ENCODE peak calls at places on chromosomes 11 and 22, in seven cellular contexts. Q is kidney epithelial cell, N is A549, Z is coronary artery, Y is pancreas, E is GM13977, I is WTC11. L is an unnamed sample.

GRCh38 chr11:12944889-12945288 is 64.2 kb upstream of the RASSF10 start:
- DNase-seq in Z (no peak), Y (no peak), I (no peak), E (no peak), Q (no peak), N (no peak), L (no peak)

GRCh38 chr22:41598081-41598480 is 8.4 kb upstream of the PMM1 start:
- DNase-seq in E (no peak), Q (no peak), Z (no peak), Y (no peak), N (no peak), I (no peak), L (no peak)

GRCh38 chr22:17213976-17214375 is 5.3 kb downstream of the ADA2 start:
- DNase-seq in Z (no peak), Q (no peak), N (peak; percentile 24), Y (peak; percentile 86), E (peak; percentile 39), I (peak; percentile 72), L (no peak)

GRCh38 chr11:65903068-65903481 is 2.9 kb upstream of the FOSL1 start:
- DNase-seq in Z (no peak), Y (no peak), E (no peak), I (no peak), N (peak; percentile 90), Q (no peak), L (no peak)

GRCh38 chr22:37163618-37164534 is 14.2 kb upstream of the IL2RB start:
- DNase-seq in N (no peak), Z (no peak), Q (no peak), Y (no peak), E (peak; percentile 78), I (no peak), L (no peak)

GRCh38 chr22:48262596-48263430 is 1500.4 kb downstream of the TBC1D22A start:
- DNase-seq in I (no peak), E (no peak), N (no peak), Y (no peak), Q (no peak), Z (no peak), L (no peak)

GRCh38 chr11:115848080-115848479 is 343.9 kb upstream of the CADM1 start:
- DNase-seq in Y (no peak), I (no peak), E (no peak), N (no peak), Q (no peak), Z (no peak), L (no peak)

GRCh38 chr11:33376331-33377099 is 119.3 kb downstream of the HIPK3 start:
- DNase-seq in E (peak; percentile 55), Z (no peak), Q (no peak), N (no peak), Y (peak; percentile 22), I (peak; percentile 59), L (no peak)

GRCh38 chr11:35114901-35115687 is 23.9 kb upstream of the CD44 start:
- DNase-seq in Q (no peak), Y (no peak), Z (no peak), E (no peak), I (no peak), N (no peak), L (peak; percentile 26)

GRCh38 chr22:30816413-30816812 is 121.7 kb downstream of the OSBP2 start:
- DNase-seq in E (no peak), Q (no peak), I (no peak), Z (no peak), N (no peak), Y (no peak), L (no peak)
- TF ChIP-seq CTCF in E (no peak), Q (peak; percentile 2), I (no peak), Z (no peak), N (no peak), Y (no peak), L (no peak)

DNA sequence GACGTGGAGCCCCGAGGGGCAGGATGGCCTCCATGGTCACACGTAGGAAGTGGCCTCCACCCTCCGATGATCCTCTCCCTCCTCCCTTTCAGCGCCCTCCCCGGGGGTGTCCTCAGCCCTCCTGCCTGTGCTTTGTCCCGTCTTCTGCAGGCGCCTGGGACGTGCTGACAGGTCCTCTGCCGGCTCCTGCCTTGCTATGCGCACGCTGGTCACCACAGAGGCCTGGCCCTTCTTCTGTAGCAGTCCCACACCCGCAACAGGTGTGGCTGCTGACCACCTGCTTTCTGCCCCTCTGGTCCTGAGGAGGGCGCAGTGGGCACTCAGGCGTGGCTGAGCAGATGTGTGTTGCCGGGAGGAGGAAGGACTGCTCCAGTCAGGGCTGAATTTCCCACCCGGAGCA is 27.7 kb upstream of the PPP6R3 start:
- DNase-seq in Y (no peak), E (no peak), Q (no peak), Z (no peak), I (no peak), N (no peak), L (no peak)
- TF ChIP-seq CTCF in Y (no peak), E (no peak), Q (no peak), Z (no peak), I (no peak), N (no peak), L (no peak)

DNA sequence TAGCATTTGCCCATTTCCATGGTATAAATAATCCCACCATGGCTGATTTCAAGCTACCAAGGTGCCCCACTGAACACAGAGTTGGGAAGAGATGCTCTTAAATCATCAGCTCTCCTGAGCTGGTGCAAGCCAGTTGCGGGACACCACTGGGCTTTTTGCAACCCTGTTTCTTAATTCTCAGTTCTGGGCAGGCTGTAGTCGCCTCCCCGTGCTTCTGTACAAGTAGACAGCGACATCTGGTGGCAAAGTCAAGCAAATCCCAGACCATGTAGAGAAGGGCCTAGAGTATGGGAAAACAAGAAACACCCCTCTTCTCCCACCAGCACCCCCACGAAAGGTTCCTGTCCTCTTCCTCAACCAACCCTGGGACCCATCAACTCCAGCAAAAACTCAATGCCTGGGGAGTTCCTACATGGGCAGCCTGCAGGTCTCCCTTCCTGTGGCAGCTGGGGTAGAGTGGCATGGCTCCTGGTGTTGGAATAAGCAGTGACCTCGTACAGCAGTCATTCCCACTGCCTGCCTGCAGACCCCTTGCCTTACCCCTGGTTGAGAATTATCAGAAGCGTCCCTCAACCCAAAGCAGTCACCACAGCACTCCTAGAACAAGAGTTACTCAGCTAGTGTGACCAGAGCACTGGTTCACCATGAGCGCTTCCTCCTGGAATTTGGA is 68.4 kb downstream of the IGLL5 start:
- DNase-seq in N (peak; percentile 59), Y (peak; percentile 62), E (no peak), I (peak; percentile 72), Z (peak; percentile 24), Q (peak; percentile 2), L (peak; percentile 45)
- TF ChIP-seq CTCF in N (peak; percentile 67), Y (peak; percentile 75), E (peak; percentile 82), I (peak; percentile 57), Z (peak; percentile 74), Q (peak; percentile 76), L (no peak)

GRCh38 chr22:43796567-43796966 is 15.5 kb downstream of the EFCAB6 start:
- DNase-seq in N (peak; percentile 36), I (no peak), Y (no peak), E (no peak), Q (no peak), Z (no peak), L (no peak)
- TF ChIP-seq CTCF in N (peak; percentile 42), I (no peak), Y (no peak), E (peak; percentile 24), Q (peak; percentile 20), Z (no peak), L (no peak)